ENCODE peak calls at places on chromosomes 12 and 14, in nine cellular contexts. J is body of pancreas, V is fibroblast of lung, Q is pancreas, B is fibroblast of villous mesenchyme, D is fibroblast of mammary gland, G is A549, S is psoas muscle, I is WERI-Rb-1. C is an unnamed sample.

GRCh38 chr12:91074068-91074819 is 16.4 kb upstream of the KERA start:
- DNase-seq in D (no peak), G (no peak), S (no peak), I (no peak), B (no peak), Q (no peak), J (no peak), V (peak), C (no peak)

GRCh38 chr14:103849151-103850013 is 2.0 kb upstream of the PPP1R13B start:
- DNase-seq in D (no peak), V (no peak), I (no peak), J (no peak), S (no peak), Q (no peak), B (no peak), G (no peak), C (no peak)

GRCh38 chr14:92254786-92255185 is 68.2 kb upstream of the SLC24A4 start:
- DNase-seq in G (no peak), I (peak), B (peak), V (peak), J (peak), S (peak), Q (no peak), D (peak), C (no peak)

GRCh38 chr12:37547611-37548010 is 769.0 kb upstream of the ALG10B start:
- DNase-seq in S (no peak), G (no peak), D (no peak), J (no peak), V (no peak), I (no peak), Q (no peak), B (no peak), C (no peak)

GRCh38 chr12:10943167-10943566 is 4.1 kb upstream of the TAS2R14 start:
- DNase-seq in B (no peak), V (no peak), S (no peak), J (no peak), I (no peak), Q (no peak), D (no peak), G (no peak), C (no peak)

GRCh38 chr14:60585676-60586075 is 63.6 kb downstream of the SIX1 start:
- DNase-seq in S (no peak), B (no peak), Q (no peak), G (no peak), I (no peak), J (no peak), D (no peak), V (no peak), C (no peak)

GRCh38 chr12:31362759-31363415 is 36.9 kb upstream of the SINHCAF start:
- DNase-seq in J (no peak), I (peak), V (no peak), Q (no peak), S (no peak), B (peak), D (no peak), G (peak), C (no peak)

GRCh38 chr14:53060046-53060445 is 93.1 kb downstream of the DDHD1 start:
- DNase-seq in S (no peak), I (no peak), Q (no peak), J (no peak), D (peak), V (no peak), B (no peak), G (no peak), C (no peak)

GRCh38 chr14:83992857-83993256 is 1537.1 kb upstream of the FLRT2 start:
- DNase-seq in V (peak), J (no peak), Q (no peak), D (peak), B (no peak), I (no peak), S (no peak), G (no peak), C (no peak)

GRCh38 chr14:97719931-97720330 is 922.7 kb downstream of the VRK1 start:
- DNase-seq in G (no peak), I (no peak), V (no peak), S (no peak), D (no peak), B (no peak), J (no peak), Q (no peak), C (no peak)

GRCh38 chr14:71515520-71515919 is 416.7 kb upstream of the RGS6 start:
- DNase-seq in J (no peak), Q (no peak), G (no peak), D (no peak), S (no peak), B (no peak), V (no peak), I (no peak), C (no peak)

GRCh38 chr12:23906329-23906728 is 43.1 kb downstream of the SOX5 start:
- DNase-seq in V (peak), G (no peak), Q (no peak), I (no peak), J (no peak), B (no peak), S (no peak), D (peak), C (peak)

GRCh38 chr14:74905595-74906142 is 17.4 kb downstream of the RPS6KL1 start:
- DNase-seq in V (peak), D (peak), S (peak), Q (peak), I (peak), J (peak), B (peak), G (peak), C (no peak)

GRCh38 chr12:107560194-107560905 is 125.2 kb upstream of the PWP1 start:
- DNase-seq in B (no peak), G (peak), J (no peak), Q (no peak), S (no peak), I (peak), V (no peak), D (no peak), C (no peak)

GRCh38 chr12:24125280-24125679 is 175.8 kb upstream of the SOX5 start:
- DNase-seq in D (no peak), B (no peak), G (no peak), J (no peak), I (no peak), V (no peak), Q (no peak), S (no peak), C (no peak)

GRCh38 chr12:10363665-10363921 is 26.2 kb downstream of the KLRK1 start:
- DNase-seq in G (no peak), J (no peak), Q (no peak), V (no peak), I (no peak), B (no peak), D (no peak), S (no peak), C (no peak)

GRCh38 chr12:111437816-111438454 is 32.2 kb downstream of the SH2B3 start:
- DNase-seq in I (no peak), V (peak), S (no peak), J (no peak), G (no peak), D (peak), Q (no peak), B (peak), C (no peak)

GRCh38 chr12:16238661-16239060 is 38.8 kb downstream of the SLC15A5 start:
- DNase-seq in D (peak), B (peak), G (no peak), I (no peak), J (no peak), S (no peak), V (no peak), Q (no peak), C (no peak)

GRCh38 chr14:55188686-55189295 is 2.6 kb downstream of the DLGAP5 start:
- DNase-seq in I (no peak), V (peak), G (no peak), S (no peak), Q (no peak), D (peak), B (no peak), J (no peak), C (no peak)

GRCh38 chr12:102756564-102756963 is 160.5 kb downstream of the PAH start:
- DNase-seq in S (no peak), B (no peak), V (no peak), Q (no peak), I (no peak), J (no peak), G (no peak), D (peak), C (no peak)

GRCh38 chr12:72511493-72511892 is 239.3 kb downstream of the TRHDE start:
- DNase-seq in V (peak), I (no peak), Q (no peak), S (no peak), J (no peak), B (no peak), G (no peak), D (no peak), C (no peak)

GRCh38 chr12:20423557-20423956 is 55.2 kb downstream of the PDE3A start:
- DNase-seq in V (no peak), B (no peak), S (no peak), Q (no peak), I (peak), D (no peak), J (no peak), G (peak), C (no peak)
- TF ChIP-seq CTCF in V (no peak), B (no peak), S (no peak), Q (no peak), I (peak), D (no peak), J (no peak), G (no peak), C (no peak)

GRCh38 chr14:24310666-24311604 is at the start of gene LTB4R:
- DNase-seq in S (peak), B (peak), J (peak), Q (peak), G (no peak), V (peak), I (no peak), D (peak), C (peak)

GRCh38 chr14:24313912-24314311 is 2.6 kb downstream of the LTB4R start:
- DNase-seq in S (no peak), J (no peak), I (no peak), V (no peak), G (no peak), B (no peak), D (no peak), Q (no peak), C (no peak)

GRCh38 chr14:24312736-24313507 is 1.6 kb downstream of the LTB4R start:
- DNase-seq in D (no peak), I (no peak), J (no peak), B (peak), G (no peak), V (no peak), Q (no peak), S (peak), C (no peak)

GRCh38 chr14:24310387-24310665 is 386 bp downstream of the LTB4R2 start:
- DNase-seq in G (no peak), Q (no peak), J (no peak), V (no peak), S (no peak), B (no peak), D (no peak), I (no peak), C (no peak)

DNA sequence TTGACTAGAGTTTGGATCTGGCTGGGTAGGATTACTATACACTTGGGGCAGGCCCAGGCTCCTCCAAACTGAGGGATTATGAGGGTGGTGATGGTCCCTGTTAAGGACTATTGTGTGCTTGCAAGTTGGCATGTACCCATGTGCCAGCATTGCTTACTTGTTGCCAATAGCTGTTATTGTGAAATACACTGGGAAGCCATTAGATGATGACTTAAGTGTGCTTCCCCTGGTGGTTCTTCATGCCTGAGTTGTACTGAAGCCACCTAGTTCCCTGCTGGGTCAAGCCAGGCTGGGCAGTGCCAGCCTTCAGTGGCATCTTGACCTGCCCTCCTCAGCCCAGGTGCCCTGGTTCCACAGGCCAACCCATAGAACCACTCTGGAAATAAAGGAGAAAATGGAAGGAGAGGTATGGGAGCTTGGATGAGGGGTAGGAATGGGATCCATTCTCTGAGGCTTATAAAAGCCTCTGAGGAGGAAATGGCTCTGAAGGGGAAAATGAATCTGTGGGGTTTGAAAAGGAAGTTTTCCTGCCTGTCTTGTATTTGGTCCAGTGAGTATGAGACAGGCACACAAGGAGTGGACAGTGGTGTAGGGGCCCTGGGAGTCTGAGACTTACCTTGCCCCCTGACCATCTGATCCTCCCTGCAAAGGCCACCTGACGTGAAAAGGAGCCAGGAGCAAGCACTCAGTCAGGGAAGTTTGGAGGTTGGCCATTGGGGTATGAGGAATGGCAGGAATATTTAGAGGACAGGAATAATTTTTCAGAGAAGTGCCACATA is 724 bp downstream of the LTB4R start:
- DNase-seq in B (no peak), V (no peak), Q (no peak), I (no peak), G (no peak), S (no peak), D (peak), J (no peak), C (no peak)
- H3K4me3 ChIP-seq in B (no peak), V (no peak), Q (no peak), I (no peak), G (no peak), S (peak), D (no peak), J (no peak), C (no peak)

DNA sequence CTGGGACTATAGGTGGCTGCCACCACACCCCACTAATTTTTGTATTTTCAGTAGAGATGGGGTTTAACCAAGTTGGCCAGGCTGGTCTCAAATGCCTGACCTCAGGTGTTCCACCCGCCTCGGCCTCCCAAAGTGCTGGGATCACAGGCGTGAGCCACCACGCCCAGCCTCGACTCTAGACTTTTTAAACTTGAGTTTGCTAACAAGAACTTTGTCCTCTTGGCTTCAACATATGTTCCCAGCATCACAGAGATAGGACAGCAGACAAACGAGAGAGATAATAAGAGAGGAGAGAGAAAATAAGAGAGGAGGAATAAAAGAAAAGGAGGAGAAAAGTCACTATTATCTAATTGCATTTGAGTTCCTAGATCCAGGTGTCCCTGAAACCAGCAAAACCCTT is 119.1 kb downstream of the CEP83 start:
- DNase-seq in D (no peak), V (no peak), I (no peak), Q (no peak), J (no peak), S (no peak), B (no peak), G (no peak), C (no peak)
- TF ChIP-seq CTCF in D (no peak), V (no peak), I (no peak), Q (no peak), J (no peak), S (no peak), B (no peak), G (no peak), C (no peak)

GRCh38 chr12:54377797-54378515 is 6.6 kb downstream of the ZNF385A start:
- DNase-seq in J (no peak), Q (no peak), D (no peak), I (no peak), G (no peak), S (peak), V (no peak), B (no peak), C (no peak)

GRCh38 chr12:54381136-54381535 is 3.4 kb downstream of the ZNF385A start:
- DNase-seq in Q (no peak), G (no peak), S (no peak), B (no peak), I (peak), V (no peak), D (no peak), J (no peak), C (no peak)

GRCh38 chr12:54376596-54377468 is 7.7 kb downstream of the ZNF385A start:
- DNase-seq in I (no peak), S (peak), V (no peak), G (no peak), J (no peak), D (no peak), Q (no peak), B (peak), C (no peak)

GRCh38 chr12:54379401-54380201 is 4.9 kb downstream of the ZNF385A start:
- DNase-seq in D (peak), B (peak), Q (peak), G (peak), I (peak), S (peak), J (peak), V (peak), C (peak)

GRCh38 chr12:54378791-54379400 is 5.6 kb downstream of the ZNF385A start:
- DNase-seq in D (no peak), G (no peak), I (peak), Q (peak), V (no peak), B (no peak), J (peak), S (peak), C (no peak)
- H3K4me3 ChIP-seq in D (peak), G (peak), I (no peak), Q (no peak), V (peak), B (peak), J (peak), S (peak), C (peak)

DNA sequence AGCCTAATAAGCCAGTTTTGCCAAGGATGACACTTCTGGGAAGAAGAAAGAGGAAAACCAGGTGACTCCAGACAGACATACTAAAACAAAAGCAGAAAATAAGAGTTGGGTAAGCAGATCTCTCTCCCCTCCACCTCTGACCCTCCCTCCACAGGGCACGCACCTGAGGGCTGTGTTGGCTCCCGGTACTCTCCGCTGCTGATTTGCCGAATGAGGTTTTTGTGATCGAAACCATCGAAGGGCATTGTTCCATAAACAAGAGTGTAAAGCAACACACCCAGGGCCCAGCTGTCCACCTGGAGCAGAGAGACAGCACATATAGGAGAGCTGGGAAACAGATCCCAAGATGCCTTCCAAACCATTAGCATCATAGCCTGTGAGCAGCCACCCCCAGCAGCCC is 68.1 kb downstream of the NUAK1 start:
- DNase-seq in V (no peak), Q (no peak), G (no peak), S (no peak), J (no peak), I (no peak), D (no peak), B (no peak), C (no peak)
- TF ChIP-seq CTCF in V (no peak), Q (no peak), G (no peak), S (no peak), J (no peak), I (no peak), D (no peak), B (no peak), C (no peak)

DNA sequence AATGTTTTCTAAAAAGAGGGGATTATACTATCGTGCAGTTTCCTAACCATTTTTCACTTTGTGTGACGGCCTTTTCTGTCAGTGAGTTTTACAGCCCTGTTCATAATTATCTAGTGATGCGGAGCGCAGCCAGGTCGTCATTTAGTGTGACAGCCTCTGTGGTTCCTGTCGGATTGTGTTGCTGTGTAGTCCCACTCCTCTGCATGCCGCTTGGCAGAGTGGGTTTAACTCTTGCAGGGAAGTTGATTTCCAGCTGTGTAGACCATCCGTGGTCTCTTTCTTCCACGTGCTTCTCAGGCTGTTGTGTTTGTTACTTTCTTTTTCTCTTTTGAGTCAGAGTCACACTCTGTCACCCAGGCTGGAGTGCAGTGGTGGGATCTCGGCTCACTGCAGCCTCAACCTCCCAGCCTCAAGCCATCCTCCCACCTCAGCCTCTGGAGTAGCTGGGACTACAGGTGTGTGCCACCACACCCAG is 8.6 kb downstream of the RAN start:
- DNase-seq in I (no peak), J (no peak), V (no peak), G (no peak), D (no peak), S (no peak), Q (no peak), B (no peak), C (no peak)
- H3K4me3 ChIP-seq in I (no peak), J (no peak), V (peak), G (no peak), D (no peak), S (peak), Q (no peak), B (peak), C (peak)

DNA sequence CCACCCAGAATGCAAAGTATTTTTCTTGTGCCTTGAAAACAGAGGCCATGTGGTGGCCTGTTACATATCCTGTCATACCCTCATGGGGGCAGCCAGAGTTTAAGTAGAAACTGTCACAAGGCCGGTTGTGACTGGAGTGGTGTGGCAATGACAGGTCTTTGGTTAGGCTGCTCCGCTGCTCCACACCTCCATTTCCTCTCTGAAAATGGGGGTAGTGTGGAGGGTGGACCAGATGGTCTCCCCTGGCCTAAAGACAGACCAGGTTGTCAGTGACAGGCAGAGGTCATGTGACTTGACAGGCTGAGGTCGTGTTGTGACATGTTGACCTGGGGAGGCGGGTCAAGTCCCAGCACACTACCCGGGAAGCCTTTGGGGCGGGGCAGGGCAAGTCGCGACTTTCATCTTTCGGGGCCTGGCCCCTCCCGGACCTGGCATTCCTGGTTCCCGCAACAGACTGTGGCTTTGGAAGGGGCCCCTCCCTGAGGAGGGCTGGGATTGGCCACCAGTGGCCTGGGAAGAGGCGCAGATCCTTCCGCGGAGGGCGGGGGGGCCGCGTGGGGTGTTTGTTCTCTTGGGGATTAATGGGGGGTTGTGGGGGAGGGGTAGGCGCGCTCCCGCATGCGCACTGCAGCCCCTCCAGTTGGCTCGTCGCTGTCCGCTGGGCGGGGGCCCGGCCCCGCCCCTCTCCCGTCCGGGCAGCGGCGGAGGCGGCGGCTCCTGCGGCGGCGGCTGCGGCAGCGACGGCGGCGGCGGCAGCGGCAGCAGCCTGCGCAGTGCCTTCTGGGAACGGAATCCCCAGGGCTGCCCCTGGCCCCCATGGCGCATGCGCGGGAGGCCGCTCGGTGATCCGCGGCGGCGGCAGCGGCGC is at the start of gene MBD6:
- DNase-seq in B (peak), G (peak), D (peak), S (peak), V (peak), Q (peak), J (peak), I (peak), C (peak)
- TF ChIP-seq CTCF in B (no peak), G (peak), D (no peak), S (no peak), V (no peak), Q (no peak), J (peak), I (no peak), C (no peak)